ENCODE peak calls at places on chromosome 12, in seven cellular contexts. J is HCT116, R is K562, L is H1, F is SK-N-SH, A is GM12878, O is HepG2. N is an unnamed sample.

GRCh38 chr12:106417926-106418910 is 60.7 kb downstream of the POLR3B start:
- DNase-seq in O (peak; percentile 69), A (no peak), R (no peak), L (no peak), J (peak; percentile 51), F (no peak), N (no peak)

GRCh38 chr12:54370218-54370730 is 6.0 kb upstream of the GPR84 start:
- DNase-seq in F (peak; percentile 84), L (peak; percentile 91), R (peak; percentile 87), J (no peak), O (no peak), A (no peak), N (peak; percentile 78)

GRCh38 chr12:68319988-68320623 is 12.1 kb downstream of the MDM1 start:
- DNase-seq in R (peak; percentile 40), F (no peak), J (no peak), A (no peak), L (no peak), O (no peak), N (no peak)

GRCh38 chr12:107519906-107520859 is 165.4 kb upstream of the PWP1 start:
- DNase-seq in A (no peak), J (no peak), O (no peak), R (no peak), L (no peak), F (no peak), N (peak; percentile 81)

GRCh38 chr12:28457785-28458184 is 267.5 kb downstream of the CCDC91 start:
- DNase-seq in L (no peak), J (no peak), F (no peak), A (no peak), R (no peak), O (no peak), N (no peak)

GRCh38 chr12:58420496-58420895 is 479.1 kb downstream of the ATP23 start:
- DNase-seq in F (no peak), R (no peak), O (no peak), L (no peak), A (no peak), J (no peak), N (no peak)

GRCh38 chr12:52356762-52357580 is 10.3 kb downstream of the KRT85 start:
- DNase-seq in O (no peak), L (no peak), A (no peak), J (no peak), R (no peak), F (no peak), N (no peak)

GRCh38 chr12:72273499-72273837 is 1.3 kb downstream of the TRHDE start:
- DNase-seq in J (no peak), O (no peak), A (no peak), F (no peak), L (peak; percentile 52), R (no peak), N (no peak)

GRCh38 chr12:120110550-120111501 is 5.7 kb downstream of the RAB35 start:
- DNase-seq in L (peak; percentile 61), A (no peak), R (no peak), F (no peak), O (no peak), J (no peak), N (no peak)

GRCh38 chr12:129276408-129277042 is 423.2 kb downstream of the GLT1D1 start:
- DNase-seq in L (no peak), R (no peak), J (no peak), F (no peak), A (no peak), O (no peak), N (no peak)

GRCh38 chr12:106632797-106633450 is 50.1 kb downstream of the RFX4 start:
- DNase-seq in A (no peak), R (no peak), L (no peak), F (no peak), J (peak; percentile 43), O (peak; percentile 9), N (no peak)

GRCh38 chr12:99722690-99723486 is 75.3 kb downstream of the GARIN6 start:
- DNase-seq in R (no peak), J (no peak), A (no peak), F (no peak), L (peak; percentile 53), O (no peak), N (no peak)

GRCh38 chr12:2854669-2855453 is 2.0 kb downstream of the TEX52 start:
- DNase-seq in O (no peak), A (no peak), L (no peak), J (no peak), F (no peak), R (no peak), N (no peak)

GRCh38 chr12:64826234-64826633 is 1.8 kb downstream of the TBC1D30 start:
- DNase-seq in L (peak; percentile 86), R (peak; percentile 46), J (no peak), F (peak; percentile 26), O (no peak), A (peak; percentile 66), N (peak; percentile 15)

GRCh38 chr12:10967409-10967808 is 19.3 kb downstream of the TAS2R50 start:
- DNase-seq in A (no peak), R (no peak), F (peak; percentile 23), L (no peak), O (no peak), J (no peak), N (no peak)

GRCh38 chr12:90909069-90909676 is 45.8 kb downstream of the CCER1 start:
- DNase-seq in L (peak; percentile 46), A (no peak), R (peak; percentile 7), J (peak; percentile 38), F (peak; percentile 17), O (peak; percentile 6), N (peak; percentile 72)

GRCh38 chr12:76010732-76011458 is 20.7 kb downstream of the PHLDA1 start:
- DNase-seq in R (no peak), J (no peak), O (peak; percentile 81), A (no peak), L (no peak), F (no peak), N (no peak)

GRCh38 chr12:113798552-113798951 is 167.6 kb downstream of the RBM19 start:
- DNase-seq in R (no peak), J (no peak), O (no peak), A (no peak), L (no peak), F (no peak), N (no peak)

GRCh38 chr12:2634481-2634880 is 160.3 kb upstream of the FKBP4 start:
- DNase-seq in R (no peak), A (no peak), F (no peak), L (no peak), J (no peak), O (no peak), N (no peak)

GRCh38 chr12:40058721-40059190 is 47.1 kb downstream of the SLC2A13 start:
- DNase-seq in R (no peak), F (no peak), J (no peak), A (no peak), O (no peak), L (no peak), N (no peak)

GRCh38 chr12:16509411-16509810 is 96.6 kb downstream of the LMO3 start:
- DNase-seq in J (no peak), R (no peak), F (no peak), O (no peak), A (no peak), L (no peak), N (no peak)

GRCh38 chr12:2294651-2295475 is 242.1 kb downstream of the CACNA1C start:
- DNase-seq in F (no peak), L (no peak), A (no peak), J (no peak), R (no peak), O (no peak), N (no peak)

GRCh38 chr12:124683330-124683662 is 115.9 kb upstream of the NCOR2 start:
- DNase-seq in O (peak; percentile 57), L (no peak), R (no peak), J (no peak), A (no peak), F (no peak), N (no peak)

GRCh38 chr12:2268478-2269286 is 215.9 kb downstream of the CACNA1C start:
- DNase-seq in A (no peak), O (no peak), F (no peak), R (no peak), J (no peak), L (no peak), N (no peak)

GRCh38 chr12:47039756-47040155 is 39.7 kb upstream of the PCED1B start:
- DNase-seq in R (no peak), J (no peak), A (no peak), L (no peak), F (no peak), O (no peak), N (no peak)

GRCh38 chr12:132178801-132179401 is 34.6 kb downstream of the NOC4L start:
- DNase-seq in R (no peak), A (no peak), J (no peak), O (no peak), L (no peak), F (no peak), N (peak; percentile 74)
- TF ChIP-seq JUND in R (no peak), A (no peak), J (no peak), O (no peak), L (no peak), F (no peak), N (no peak)

GRCh38 chr12:102316723-102317122 is 119.1 kb upstream of the PMCH start:
- DNase-seq in J (no peak), O (no peak), R (no peak), L (no peak), A (no peak), F (no peak), N (no peak)

GRCh38 chr12:102317155-102317554 is 119.5 kb upstream of the PMCH start:
- DNase-seq in A (no peak), L (no peak), J (no peak), F (no peak), O (no peak), R (peak; percentile 52), N (no peak)

DNA sequence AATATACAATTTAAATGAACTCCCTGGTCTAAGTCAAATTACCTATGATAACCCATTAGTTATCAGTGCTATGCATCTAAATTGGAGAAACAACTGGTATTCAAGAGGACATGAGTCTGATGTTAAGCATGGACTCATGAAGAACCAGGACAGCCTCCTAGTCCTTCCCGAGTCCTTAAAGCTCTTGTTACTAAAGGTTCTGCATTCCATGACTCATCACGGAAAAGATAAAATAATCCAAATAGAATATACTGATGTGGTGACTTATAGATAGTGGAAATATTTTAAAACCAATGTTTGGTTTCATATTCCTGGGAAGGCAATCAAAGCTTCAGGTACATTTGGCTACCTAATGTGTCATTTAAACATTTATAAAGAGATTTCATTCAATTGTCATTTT is 117.2 kb upstream of the PMCH start:
- DNase-seq in A (no peak), F (no peak), J (no peak), O (no peak), R (peak; percentile 23), L (no peak), N (no peak)
- TF ChIP-seq JUND in A (no peak), F (no peak), J (no peak), O (no peak), R (no peak), L (no peak), N (no peak)

DNA sequence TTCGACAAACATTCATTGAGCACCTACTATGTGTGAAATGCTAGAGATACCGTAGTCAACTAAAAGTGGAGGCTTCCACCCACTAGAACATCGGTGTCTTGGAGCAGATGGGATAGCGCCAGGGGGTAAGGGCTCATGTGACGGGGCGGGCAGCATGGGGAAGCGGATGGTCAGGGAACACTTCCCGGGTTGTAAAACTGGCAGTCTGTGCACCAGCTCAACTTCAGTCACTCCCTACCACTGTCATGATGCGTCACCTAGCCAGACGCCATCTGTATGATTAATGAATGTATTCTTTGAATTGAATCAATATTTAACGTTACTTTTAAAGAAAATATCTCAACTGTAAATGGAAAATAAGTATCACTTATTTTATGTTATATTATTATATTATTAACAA is 93.5 kb downstream of the PIWIL1 start:
- DNase-seq in F (no peak), L (no peak), O (no peak), A (no peak), R (no peak), J (no peak), N (no peak)
- TF ChIP-seq JUND in F (no peak), L (no peak), O (no peak), A (no peak), R (no peak), J (no peak), N (no peak)

GRCh38 chr12:19095869-19096480 is 33.6 kb upstream of the PLEKHA5 start:
- DNase-seq in O (no peak), L (no peak), F (no peak), R (no peak), J (no peak), A (no peak), N (no peak)
- TF ChIP-seq JUND in O (no peak), L (no peak), F (no peak), R (no peak), J (no peak), A (no peak), N (no peak)